ENCODE peak calls at places on chromosome 20, in four cellular contexts. One of them, this sample, is unnamed.

GRCh38 chr20:54026300-54027064 is 43.9 kb downstream of the BCAS1 start:
- DNase-seq in K562: no peak
- DNase-seq in sigmoid colon: no peak
- DNase-seq in A549: no peak
- DNase-seq in this sample: no peak

GRCh38 chr20:6134592-6134991 is 11.8 kb upstream of the FERMT1 start:
- DNase-seq in A549: no peak
- DNase-seq in sigmoid colon: no peak
- DNase-seq in K562: no peak
- DNase-seq in this sample: no peak

GRCh38 chr20:38838326-38838725 is 32.8 kb downstream of the PPP1R16B start:
- DNase-seq in K562: no peak
- DNase-seq in sigmoid colon: no peak
- DNase-seq in A549: no peak
- DNase-seq in this sample: no peak

GRCh38 chr20:23162887-23163286 is 76.8 kb upstream of the CD93 start:
- DNase-seq in sigmoid colon: peak; percentile 60
- DNase-seq in A549: no peak
- DNase-seq in K562: no peak
- DNase-seq in this sample: no peak

GRCh38 chr20:48827880-48828733 is at the start of gene PREX1:
- DNase-seq in sigmoid colon: peak; percentile 81
- DNase-seq in A549: peak; percentile 77
- DNase-seq in K562: peak; percentile 85
- DNase-seq in this sample: peak; percentile 45

GRCh38 chr20:56750430-56750829 is 121.3 kb downstream of the TFAP2C start:
- DNase-seq in A549: no peak
- DNase-seq in sigmoid colon: no peak
- DNase-seq in K562: no peak
- DNase-seq in this sample: no peak

GRCh38 chr20:37305079-37305478 is 15.6 kb downstream of the MANBAL start:
- DNase-seq in K562: no peak
- DNase-seq in sigmoid colon: peak; percentile 27
- DNase-seq in A549: no peak
- DNase-seq in this sample: no peak

GRCh38 chr20:56628873-56629463 is at the start of gene TFAP2C:
- DNase-seq in K562: peak; percentile 74
- DNase-seq in A549: peak; percentile 89
- DNase-seq in sigmoid colon: peak; percentile 89
- DNase-seq in this sample: peak; percentile 19

GRCh38 chr20:5039255-5039657 is 37.9 kb upstream of the SLC23A2 start:
- DNase-seq in A549: no peak
- DNase-seq in K562: no peak
- DNase-seq in sigmoid colon: no peak
- DNase-seq in this sample: no peak

GRCh38 chr20:63049561-63050221 is 42.9 kb upstream of the BHLHE23 start:
- DNase-seq in K562: no peak
- DNase-seq in sigmoid colon: no peak
- DNase-seq in A549: no peak
- DNase-seq in this sample: no peak

GRCh38 chr20:41177636-41178035 is 40.3 kb downstream of the PLCG1 start:
- DNase-seq in K562: no peak
- DNase-seq in sigmoid colon: no peak
- DNase-seq in A549: peak; percentile 21
- DNase-seq in this sample: no peak

GRCh38 chr20:16929756-16930155 is 181.6 kb downstream of the OTOR start:
- DNase-seq in K562: no peak
- DNase-seq in A549: no peak
- DNase-seq in sigmoid colon: no peak
- DNase-seq in this sample: no peak

GRCh38 chr20:20024942-20025341 is 7.8 kb downstream of the NAA20 start:
- DNase-seq in sigmoid colon: no peak
- DNase-seq in A549: no peak
- DNase-seq in K562: no peak
- DNase-seq in this sample: no peak

GRCh38 chr20:41094656-41095055 is 42.7 kb upstream of the PLCG1 start:
- DNase-seq in sigmoid colon: no peak
- DNase-seq in A549: no peak
- DNase-seq in K562: no peak
- DNase-seq in this sample: no peak

GRCh38 chr20:3514012-3514642 is 43.3 kb downstream of the ATRN start:
- DNase-seq in A549: no peak
- DNase-seq in K562: no peak
- DNase-seq in sigmoid colon: no peak
- DNase-seq in this sample: no peak

GRCh38 chr20:24207803-24208300 is 219.3 kb upstream of the GGTLC1 start:
- DNase-seq in sigmoid colon: no peak
- DNase-seq in A549: no peak
- DNase-seq in K562: no peak
- DNase-seq in this sample: no peak

GRCh38 chr20:16419138-16419715 is 154.0 kb downstream of the KIF16B start:
- DNase-seq in A549: no peak
- DNase-seq in K562: no peak
- DNase-seq in sigmoid colon: no peak
- DNase-seq in this sample: no peak

GRCh38 chr20:47681977-47682812 is 103.1 kb downstream of the SULF2 start:
- DNase-seq in A549: no peak
- DNase-seq in sigmoid colon: peak; percentile 85
- DNase-seq in K562: no peak
- DNase-seq in this sample: no peak

GRCh38 chr20:63964412-63964811 is 5.3 kb downstream of the ZNF512B start:
- DNase-seq in A549: no peak
- DNase-seq in K562: no peak
- DNase-seq in sigmoid colon: peak; percentile 62
- DNase-seq in this sample: no peak

GRCh38 chr20:50339196-50339901 is 148.7 kb downstream of the CEBPB start:
- DNase-seq in K562: no peak
- DNase-seq in sigmoid colon: peak; percentile 64
- DNase-seq in A549: no peak
- DNase-seq in this sample: no peak

GRCh38 chr20:17961600-17961965 is 7.0 kb downstream of the SNX5 start:
- DNase-seq in sigmoid colon: no peak
- DNase-seq in K562: no peak
- DNase-seq in A549: no peak
- DNase-seq in this sample: no peak

GRCh38 chr20:17963114-17963897 is 5.3 kb downstream of the SNX5 start:
- DNase-seq in K562: no peak
- DNase-seq in A549: no peak
- DNase-seq in sigmoid colon: no peak
- DNase-seq in this sample: no peak

GRCh38 chr20:17958326-17959256 is 10.0 kb downstream of the SNX5 start:
- DNase-seq in K562: peak; percentile 79
- DNase-seq in A549: no peak
- DNase-seq in sigmoid colon: no peak
- DNase-seq in this sample: no peak

GRCh38 chr20:17959257-17959627 is 9.4 kb downstream of the SNX5 start:
- DNase-seq in K562: no peak
- DNase-seq in A549: no peak
- DNase-seq in sigmoid colon: no peak
- DNase-seq in this sample: no peak

DNA sequence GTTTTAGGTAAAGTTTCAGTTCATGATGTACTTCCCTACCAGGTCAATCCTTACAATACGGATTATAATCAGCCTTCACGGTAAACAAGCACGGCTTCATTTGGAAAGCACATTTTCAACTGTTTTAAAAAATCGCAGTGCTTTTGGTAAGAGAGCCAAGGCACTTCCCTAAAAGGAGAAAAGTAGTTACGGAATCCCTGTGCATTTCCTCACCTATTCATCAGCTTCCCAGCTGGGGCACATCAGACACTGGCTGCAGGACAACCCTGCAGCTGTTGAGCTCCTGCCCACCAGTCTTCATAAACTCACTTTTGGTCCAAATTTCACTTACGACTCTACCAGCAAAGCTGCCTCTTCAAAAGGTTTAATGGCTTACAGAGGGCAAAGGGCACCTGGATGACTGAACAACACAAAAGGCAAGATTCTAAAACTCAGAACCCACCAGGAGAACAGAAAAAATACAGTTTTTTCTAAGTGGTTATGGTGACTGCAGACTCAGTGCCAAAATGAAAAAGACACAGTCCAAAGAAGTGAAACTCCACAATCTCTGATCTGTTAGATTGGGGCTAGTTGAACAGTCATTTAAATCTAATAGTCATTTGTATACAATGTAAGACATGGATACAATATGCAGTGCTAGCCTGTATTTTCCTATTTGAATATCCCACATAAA is 7.5 kb downstream of the SNX5 start:
- DNase-seq in K562: no peak
- DNase-seq in A549: no peak
- DNase-seq in sigmoid colon: peak; percentile 84
- DNase-seq in this sample: no peak
- TF ChIP-seq POLR2A in K562: no peak
- TF ChIP-seq POLR2A in A549: no peak
- TF ChIP-seq POLR2A in sigmoid colon: no peak
- TF ChIP-seq POLR2A in this sample: no peak

DNA sequence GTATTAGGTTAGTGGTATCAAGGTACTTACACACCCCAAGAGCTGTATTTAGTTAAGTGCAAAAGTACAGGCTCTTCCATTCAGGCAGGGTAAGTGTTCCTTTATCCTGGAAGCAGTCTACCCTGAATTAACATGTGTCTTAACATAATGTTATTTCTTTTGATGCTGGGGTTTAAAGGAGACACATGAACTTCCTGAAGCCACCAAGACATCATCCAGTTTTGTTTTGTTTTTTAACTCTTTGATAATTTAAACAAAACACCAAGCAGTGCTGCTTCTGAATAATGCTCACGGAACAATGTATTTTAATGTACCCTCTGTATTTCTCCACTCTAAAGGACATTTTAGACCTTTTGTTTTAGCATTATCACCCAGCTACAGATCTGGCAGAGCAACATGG is 50.5 kb upstream of the PLCB4 start:
- DNase-seq in A549: no peak
- DNase-seq in sigmoid colon: no peak
- DNase-seq in K562: no peak
- DNase-seq in this sample: no peak
- H3K4me3 ChIP-seq in A549: no peak overlapping the region
- H3K4me3 ChIP-seq in sigmoid colon: no peak overlapping the region
- H3K4me3 ChIP-seq in K562: no peak overlapping the region
- H3K4me3 ChIP-seq in this sample: no peak overlapping the region

GRCh38 chr20:11687546-11688292 is 230.0 kb upstream of the BTBD3 start:
- DNase-seq in sigmoid colon: no peak
- DNase-seq in A549: peak; percentile 55
- DNase-seq in K562: no peak
- DNase-seq in this sample: no peak
- TF ChIP-seq EP300 in sigmoid colon: no peak
- TF ChIP-seq EP300 in A549: no peak
- TF ChIP-seq EP300 in K562: no peak
- TF ChIP-seq EP300 in this sample: no peak

GRCh38 chr20:44717986-44718385 is 2.8 kb downstream of the CCN5 start:
- DNase-seq in A549: peak; percentile 62
- DNase-seq in K562: peak; percentile 31
- DNase-seq in sigmoid colon: peak; percentile 59
- DNase-seq in this sample: no peak

GRCh38 chr20:44714102-44714700 is 968 bp upstream of the CCN5 start:
- DNase-seq in A549: no peak
- DNase-seq in sigmoid colon: peak; percentile 60
- DNase-seq in K562: no peak
- DNase-seq in this sample: no peak

GRCh38 chr20:44715495-44716308 is 533 bp downstream of the CCN5 start:
- DNase-seq in sigmoid colon: peak; percentile 52
- DNase-seq in A549: no peak
- DNase-seq in K562: no peak
- DNase-seq in this sample: no peak

GRCh38 chr20:44716309-44717106 is 1.3 kb downstream of the CCN5 start:
- DNase-seq in K562: no peak
- DNase-seq in A549: no peak
- DNase-seq in sigmoid colon: peak; percentile 55
- DNase-seq in this sample: no peak

DNA sequence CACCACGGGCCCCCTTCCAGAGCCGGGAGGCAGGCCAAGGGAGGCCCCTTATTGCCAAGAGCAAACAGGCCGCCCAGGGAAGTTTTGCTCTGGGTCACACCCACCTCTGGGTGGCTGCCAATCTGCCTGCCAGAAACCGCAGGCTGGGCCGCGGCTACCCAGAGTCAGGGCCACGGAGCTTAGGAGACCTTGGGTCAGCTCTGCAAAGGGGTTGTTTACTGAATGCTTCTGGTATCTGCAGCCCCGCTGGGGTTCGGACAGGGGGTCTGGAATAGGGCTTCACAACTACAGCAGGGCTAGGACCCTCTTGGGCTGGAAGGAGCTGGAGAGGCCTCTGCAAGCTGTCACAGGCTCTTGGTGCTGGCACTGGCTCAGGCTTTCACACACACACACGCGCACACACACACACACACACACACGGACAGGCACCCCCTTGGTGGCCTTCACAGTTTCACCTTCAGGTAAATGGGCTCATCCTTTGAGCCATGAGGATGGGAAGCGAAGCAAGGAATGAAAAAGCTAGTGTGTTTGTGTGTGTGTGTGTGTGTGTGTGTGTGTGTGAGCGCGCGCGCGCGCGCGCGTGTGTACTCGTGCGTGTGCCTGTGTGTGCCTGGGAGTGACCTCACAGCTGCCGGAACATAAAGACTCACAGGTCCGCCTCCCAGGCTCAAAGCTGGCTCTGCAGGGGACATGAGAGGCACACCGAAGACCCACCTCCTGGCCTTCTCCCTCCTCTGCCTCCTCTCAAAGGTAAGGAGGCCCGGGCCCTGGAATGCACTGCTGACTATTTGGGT is at the start of gene CCN5:
- DNase-seq in K562: peak; percentile 43
- DNase-seq in A549: peak; percentile 80
- DNase-seq in sigmoid colon: peak; percentile 89
- DNase-seq in this sample: peak; percentile 88
- TF ChIP-seq POLR2A in K562: no peak
- TF ChIP-seq POLR2A in A549: no peak
- TF ChIP-seq POLR2A in sigmoid colon: no peak
- TF ChIP-seq POLR2A in this sample: no peak

GRCh38 chr20:13486694-13487093 is 152.0 kb downstream of the TASP1 start:
- DNase-seq in A549: no peak
- DNase-seq in sigmoid colon: no peak
- DNase-seq in K562: no peak
- DNase-seq in this sample: no peak

GRCh38 chr20:13487202-13487601 is 151.5 kb downstream of the TASP1 start:
- DNase-seq in sigmoid colon: no peak
- DNase-seq in K562: no peak
- DNase-seq in A549: no peak
- DNase-seq in this sample: no peak

GRCh38 chr20:13494019-13494418 is 144.7 kb downstream of the TASP1 start:
- DNase-seq in A549: no peak
- DNase-seq in sigmoid colon: no peak
- DNase-seq in K562: no peak
- DNase-seq in this sample: no peak

GRCh38 chr20:13493143-13493542 is 145.6 kb downstream of the TASP1 start:
- DNase-seq in sigmoid colon: no peak
- DNase-seq in A549: no peak
- DNase-seq in K562: no peak
- DNase-seq in this sample: no peak

DNA sequence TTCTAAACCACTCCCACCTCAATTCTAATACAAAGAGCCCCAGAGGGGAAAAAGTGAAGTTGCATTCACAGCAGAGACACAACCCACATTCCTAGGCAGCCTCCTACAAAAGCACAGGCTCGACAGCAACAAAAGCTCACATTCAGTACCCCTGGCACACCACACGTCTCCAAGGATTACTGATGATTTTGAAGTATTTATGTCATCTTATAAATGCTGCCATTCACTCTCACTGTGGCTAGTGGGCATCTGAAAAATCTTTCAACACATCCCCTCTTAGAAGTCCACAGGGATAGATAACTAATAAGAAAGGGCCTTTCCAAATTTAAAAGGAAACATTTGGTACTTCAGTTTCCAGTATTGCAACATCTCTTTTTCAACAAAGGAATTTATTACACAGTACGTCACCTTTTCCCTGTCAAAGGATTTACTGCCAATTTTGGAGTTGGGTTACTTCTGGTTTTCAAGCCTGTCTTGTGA is 146.7 kb downstream of the TASP1 start:
- DNase-seq in A549: peak; percentile 25
- DNase-seq in K562: no peak
- DNase-seq in sigmoid colon: peak; percentile 67
- DNase-seq in this sample: peak; percentile 40
- H3K4me3 ChIP-seq in A549: no peak overlapping the region
- H3K4me3 ChIP-seq in K562: no peak overlapping the region
- H3K4me3 ChIP-seq in sigmoid colon: no peak overlapping the region
- H3K4me3 ChIP-seq in this sample: no peak overlapping the region

This sample was measured in tibial nerve.